ENCODE peak calls at places on chromosomes 11 and 22, in nine cellular contexts. L, X, P, I, T, K, R, S and H are unnamed samples.

GRCh38 chr11:77073328-77074001 is 6.7 kb downstream of the CAPN5 start:
- DNase-seq in L (peak), P (peak), I (peak), R (peak), S (peak), X (peak), K (peak), T (peak), H (peak)

GRCh38 chr11:68552542-68552941 is 92.0 kb downstream of the PPP6R3 start:
- DNase-seq in L (no peak), I (no peak), S (peak), X (no peak), T (no peak), K (no peak), R (peak), P (no peak), H (no peak)

GRCh38 chr22:29994027-29994715 is 86.1 kb upstream of the HORMAD2 start:
- DNase-seq in I (no peak), P (no peak), T (no peak), L (no peak), S (peak), K (peak), X (no peak), R (peak), H (no peak)

GRCh38 chr11:78630561-78631303 is 56.1 kb upstream of the NARS2 start:
- DNase-seq in R (no peak), L (no peak), S (no peak), P (no peak), X (no peak), T (no peak), I (no peak), K (peak), H (no peak)

GRCh38 chr22:37214431-37215025 is 2.3 kb upstream of the SSTR3 start:
- DNase-seq in L (no peak), X (no peak), R (no peak), P (no peak), K (no peak), I (peak), S (no peak), T (no peak), H (no peak)

GRCh38 chr11:43687120-43687791 is 6.7 kb downstream of the HSD17B12 start:
- DNase-seq in R (peak), I (peak), T (peak), L (no peak), K (peak), S (peak), P (peak), X (no peak), H (no peak)

GRCh38 chr22:17964153-17964552 is 60.2 kb downstream of the MICAL3 start:
- DNase-seq in R (peak), I (peak), P (no peak), K (no peak), S (no peak), T (no peak), L (no peak), X (no peak), H (no peak)

GRCh38 chr11:70782401-70782913 is 384.1 kb downstream of the CTTN start:
- DNase-seq in P (no peak), R (no peak), S (no peak), X (no peak), L (no peak), K (no peak), I (no peak), T (no peak), H (no peak)

GRCh38 chr11:57460017-57460755 is at the start of gene RTN4RL2:
- DNase-seq in L (no peak), R (peak), K (peak), T (peak), X (no peak), I (peak), P (no peak), S (peak), H (peak)

GRCh38 chr11:9003573-9004309 is at the start of gene NRIP3:
- DNase-seq in R (peak), T (peak), L (peak), P (peak), S (peak), K (no peak), I (peak), X (no peak), H (peak)

GRCh38 chr22:43669190-43669589 is 142.9 kb downstream of the EFCAB6 start:
- DNase-seq in X (no peak), T (no peak), R (no peak), S (no peak), I (no peak), K (no peak), P (no peak), L (no peak), H (no peak)

GRCh38 chr22:45208993-45209838 is 31.5 kb downstream of the KIAA0930 start:
- DNase-seq in K (peak), P (no peak), R (peak), X (no peak), T (peak), S (peak), I (peak), L (no peak), H (no peak)

GRCh38 chr22:28222976-28223375 is 303.9 kb upstream of the PITPNB start:
- DNase-seq in R (peak), P (no peak), X (no peak), L (no peak), S (no peak), I (no peak), T (no peak), K (no peak), H (no peak)

GRCh38 chr11:62707277-62707771 is at the start of the genes BSCL2 and GNG3:
- DNase-seq in P (no peak), S (no peak), I (no peak), K (no peak), L (no peak), R (no peak), T (peak), X (no peak), H (peak)

GRCh38 chr22:47337161-47337621 is 574.7 kb downstream of the TBC1D22A start:
- DNase-seq in K (peak), I (no peak), X (peak), R (peak), L (peak), S (peak), T (no peak), P (no peak), H (peak)

GRCh38 chr11:112113539-112114457 is 27.1 kb downstream of the SDHD start:
- DNase-seq in T (no peak), K (peak), L (no peak), I (no peak), X (no peak), P (no peak), S (peak), R (peak), H (no peak)

GRCh38 chr22:16808744-16809143 is 16.5 kb downstream of the XKR3 start:
- DNase-seq in T (no peak), R (no peak), X (no peak), L (no peak), I (no peak), S (no peak), P (no peak), K (no peak), H (no peak)
- H3K4me3 ChIP-seq in T (no peak), R (no peak), X (no peak), L (no peak), I (no peak), S (no peak), P (no peak), K (no peak), H (no peak)

GRCh38 chr11:64381350-64381749 is 22.4 kb downstream of the RPS6KA4 start:
- DNase-seq in P (no peak), T (no peak), I (no peak), S (no peak), K (no peak), R (no peak), L (no peak), X (no peak), H (no peak)
- TF ChIP-seq CTCF in P (no peak), T (peak), I (no peak), S (no peak), K (no peak), R (no peak), L (no peak), X (no peak), H (no peak)

GRCh38 chr22:22156716-22157499 is 87.7 kb upstream of the VPREB1 start:
- DNase-seq in L (peak), I (no peak), K (peak), P (peak), R (peak), X (no peak), T (peak), S (peak), H (peak)
- H3K4me3 ChIP-seq in L (no peak), I (no peak), K (peak), P (no peak), R (no peak), X (no peak), T (no peak), S (no peak), H (no peak)

DNA sequence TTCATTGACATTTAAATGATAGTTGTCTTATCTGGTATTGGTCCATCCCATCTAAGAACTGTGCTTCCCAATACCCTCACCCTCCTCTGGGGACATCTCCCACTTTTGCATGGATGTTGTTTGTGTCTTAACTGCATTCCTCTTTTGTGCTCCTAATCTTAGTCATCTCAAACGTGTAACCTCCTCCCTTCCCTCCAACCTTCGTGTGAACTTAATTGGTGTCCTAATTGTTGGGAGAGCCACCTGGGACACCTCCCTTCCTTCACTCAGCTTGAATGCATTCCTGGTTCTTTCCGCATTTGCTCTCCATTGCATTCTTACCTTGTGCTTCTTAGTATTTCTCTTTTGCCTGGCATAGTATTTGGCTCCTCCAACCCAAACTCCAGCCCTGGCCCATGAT is 9.8 kb upstream of the ELMOD1 start:
- DNase-seq in K (no peak), L (no peak), R (no peak), I (no peak), S (no peak), P (no peak), X (no peak), T (peak), H (no peak)
- TF ChIP-seq CTCF in K (no peak), L (no peak), R (no peak), I (no peak), S (no peak), P (no peak), X (no peak), T (peak), H (no peak)

DNA sequence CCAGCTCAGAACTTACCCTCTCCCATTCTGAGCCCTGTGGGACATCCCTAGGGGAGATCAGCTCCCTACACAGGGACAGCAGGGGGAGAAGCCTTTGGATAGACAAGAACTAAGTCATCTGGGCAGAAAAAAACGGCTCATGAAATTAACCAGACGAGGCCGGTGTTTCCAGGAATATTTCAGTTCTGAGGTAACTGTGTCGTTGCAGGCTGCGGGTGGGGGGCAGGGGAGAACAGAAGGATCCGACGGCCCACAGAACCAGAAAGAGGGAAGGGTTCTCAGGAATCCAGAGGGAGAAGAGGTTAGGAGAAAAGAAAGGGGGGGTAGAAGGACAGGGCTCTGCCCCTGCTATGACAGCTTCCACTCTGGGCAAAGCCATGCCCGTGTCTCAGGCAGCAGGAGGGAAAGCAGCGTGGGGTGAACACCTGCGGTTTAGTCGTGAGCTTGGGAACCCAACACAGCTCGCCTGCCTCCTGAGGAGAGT is 3.6 kb downstream of the CLCF1 start:
- DNase-seq in I (no peak), X (no peak), L (no peak), K (no peak), T (no peak), R (peak), S (peak), P (no peak), H (no peak)
- H3K4me3 ChIP-seq in I (no peak), X (no peak), L (no peak), K (no peak), T (no peak), R (peak), S (no peak), P (no peak), H (no peak)

GRCh38 chr22:50342651-50343540 is at the start of gene PPP6R2:
- DNase-seq in T (peak), K (peak), I (peak), L (peak), R (peak), S (peak), P (peak), X (no peak), H (peak)
- TF ChIP-seq CTCF in T (peak), K (peak), I (no peak), L (no peak), R (no peak), S (no peak), P (no peak), X (no peak), H (no peak)

GRCh38 chr11:47175746-47176327 is 842 bp downstream of the ARFGAP2 start:
- DNase-seq in S (no peak), T (no peak), K (peak), X (no peak), I (no peak), L (no peak), P (peak), R (peak), H (no peak)

GRCh38 chr11:47177846-47178245 is 1.2 kb upstream of the ARFGAP2 start:
- DNase-seq in X (no peak), L (no peak), I (peak), T (no peak), R (no peak), S (no peak), K (no peak), P (peak), H (peak)

GRCh38 chr11:47178305-47178704 is 1.6 kb upstream of the ARFGAP2 start:
- DNase-seq in I (no peak), T (no peak), R (no peak), X (no peak), L (no peak), K (no peak), S (no peak), P (no peak), H (no peak)

GRCh38 chr11:47176328-47177228 is at the start of gene ARFGAP2:
- DNase-seq in K (peak), S (peak), I (peak), R (peak), P (peak), T (peak), L (peak), X (peak), H (peak)

DNA sequence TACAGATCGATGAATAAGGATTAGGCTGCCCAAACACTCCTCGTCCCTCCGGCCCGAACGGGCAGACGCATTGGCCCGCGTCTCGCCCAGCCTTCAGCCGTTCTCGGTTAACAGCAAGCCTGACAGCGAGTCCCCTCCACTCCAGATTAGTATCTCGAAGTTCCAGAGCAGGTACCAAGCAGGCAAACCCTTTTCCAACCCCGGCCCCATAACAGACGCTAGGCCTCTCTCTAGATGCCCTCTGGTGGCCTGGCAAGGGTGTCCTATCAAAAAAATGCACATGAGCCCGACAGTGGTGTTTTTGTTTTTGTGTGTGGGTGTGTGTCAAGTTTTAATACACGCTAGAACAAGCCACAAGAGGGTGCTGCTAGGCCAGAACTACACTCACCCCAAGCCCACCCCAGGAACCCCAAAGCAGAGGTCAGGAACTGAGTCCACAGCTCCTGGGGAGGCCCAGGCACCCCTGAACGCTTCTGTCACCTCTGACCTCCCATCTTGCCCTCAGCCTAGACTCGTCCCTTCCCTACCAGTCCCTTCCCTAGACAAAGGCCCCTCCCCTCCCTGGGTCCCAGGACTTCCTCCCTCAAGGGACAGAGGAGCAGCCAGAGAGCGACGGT is 658 bp upstream of the ARFGAP2 start:
- DNase-seq in K (peak), R (peak), T (peak), I (no peak), P (peak), X (peak), L (peak), S (peak), H (peak)
- H3K4me3 ChIP-seq in K (peak), R (peak), T (peak), I (peak), P (peak), X (peak), L (peak), S (peak), H (peak)

GRCh38 chr11:122910775-122911174 is 28.2 kb downstream of the JHY start:
- DNase-seq in S (peak), P (no peak), X (no peak), R (peak), L (no peak), T (no peak), K (peak), I (no peak), H (no peak)
- TF ChIP-seq CTCF in S (peak), P (no peak), X (no peak), R (peak), L (peak), T (peak), K (peak), I (peak), H (no peak)

DNA sequence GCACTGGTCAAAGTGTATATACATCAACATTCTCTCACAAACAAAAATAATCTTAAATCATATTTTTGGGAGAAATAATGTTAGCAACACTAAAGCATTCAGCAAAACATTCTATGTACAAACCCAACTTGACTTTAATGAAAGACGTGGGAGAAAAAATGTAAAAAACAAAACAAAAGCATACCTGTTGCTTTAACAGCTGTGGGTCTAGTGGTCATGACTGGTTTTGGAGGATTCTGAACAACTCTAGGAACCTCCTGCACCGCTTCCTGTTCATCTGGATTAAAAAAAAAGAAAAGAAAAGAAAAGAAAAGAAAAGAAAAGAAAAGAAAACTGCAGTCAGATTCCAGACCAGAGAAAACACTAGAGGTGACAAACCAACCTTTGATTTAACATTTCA is 2.1 kb downstream of the FNBP4 start:
- DNase-seq in S (no peak), T (no peak), I (no peak), K (no peak), P (no peak), X (no peak), L (no peak), R (peak), H (no peak)
- H3K4me3 ChIP-seq in S (peak), T (peak), I (peak), K (peak), P (no peak), X (no peak), L (no peak), R (peak), H (no peak)

GRCh38 chr11:116876656-116877055 is 39.2 kb upstream of the APOA1 start:
- DNase-seq in L (no peak), I (no peak), R (no peak), P (no peak), T (peak), S (no peak), K (no peak), X (no peak), H (no peak)

GRCh38 chr11:116879789-116880402 is 42.5 kb upstream of the APOA1 start:
- DNase-seq in R (peak), T (no peak), I (no peak), P (no peak), S (peak), K (peak), X (no peak), L (no peak), H (no peak)

GRCh38 chr11:116882386-116882785 is 45.0 kb upstream of the APOA1 start:
- DNase-seq in T (no peak), X (no peak), L (no peak), R (peak), P (no peak), I (no peak), S (no peak), K (peak), H (no peak)

GRCh38 chr11:116885951-116886629 is 48.7 kb upstream of the APOA1 start:
- DNase-seq in T (no peak), L (no peak), X (no peak), I (no peak), P (no peak), S (peak), R (peak), K (no peak), H (no peak)

DNA sequence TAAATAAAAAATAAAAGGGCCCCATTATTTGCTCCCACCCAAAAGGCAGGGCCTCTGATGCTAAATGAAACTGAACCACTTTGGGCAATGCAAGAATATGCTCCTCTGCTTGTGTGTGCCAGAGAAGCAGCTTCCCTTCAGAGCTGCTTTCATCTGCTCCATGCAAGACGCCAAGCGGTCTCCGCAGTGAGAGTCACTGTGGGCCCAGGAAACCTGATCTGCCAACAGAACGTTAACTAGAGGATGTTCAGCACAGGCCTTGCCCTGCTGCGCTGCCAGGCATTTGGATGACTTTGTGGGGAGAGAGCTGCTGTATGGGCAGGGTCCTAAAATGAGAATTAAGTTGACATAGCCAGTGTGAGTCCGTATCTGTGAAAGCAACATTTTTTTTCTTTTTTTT is 43.7 kb upstream of the APOA1 start:
- DNase-seq in R (no peak), P (peak), X (no peak), L (no peak), K (no peak), S (no peak), T (no peak), I (no peak), H (no peak)
- TF ChIP-seq CTCF in R (no peak), P (no peak), X (no peak), L (no peak), K (no peak), S (no peak), T (no peak), I (no peak), H (no peak)